ENCODE peak calls at places on chromosomes 16 and 17, in four cellular contexts. T is body of pancreas, W is Caco-2, E is neural progenitor cell. U is an unnamed sample.

GRCh38 chr17:77602062-77602746 is 356.3 kb upstream of the TNRC6C start:
- DNase-seq in W (no peak), T (peak; percentile 32), E (no peak), U (peak; percentile 91)

GRCh38 chr17:56777859-56778258 is 55.9 kb downstream of the C17orf67 start:
- DNase-seq in T (no peak), E (no peak), W (no peak), U (peak; percentile 68)

GRCh38 chr17:79045001-79045729 is 21.2 kb downstream of the C1QTNF1 start:
- DNase-seq in W (no peak), E (no peak), T (no peak), U (no peak)

GRCh38 chr17:69874220-69874670 is 200.8 kb upstream of the KCNJ16 start:
- DNase-seq in T (no peak), E (peak; percentile 9), W (no peak), U (peak; percentile 83)

GRCh38 chr16:75758215-75758614 is 31.9 kb upstream of the CPHXL start:
- DNase-seq in T (peak; percentile 23), E (no peak), W (no peak), U (peak; percentile 32)

GRCh38 chr17:58968662-58969061 is 138.0 kb downstream of the TRIM37 start:
- DNase-seq in W (no peak), T (no peak), E (no peak), U (no peak)

GRCh38 chr16:14559809-14560227 is 70.2 kb downstream of the PARN start:
- DNase-seq in E (no peak), T (peak; percentile 71), W (no peak), U (no peak)

GRCh38 chr17:56754523-56755208 is 79.1 kb downstream of the C17orf67 start:
- DNase-seq in W (no peak), E (peak; percentile 27), T (no peak), U (peak; percentile 65)

GRCh38 chr16:67447508-67448076 is 16.7 kb downstream of the HSD11B2 start:
- DNase-seq in W (peak; percentile 74), E (no peak), T (peak; percentile 62), U (peak; percentile 49)

GRCh38 chr16:9954181-9954580 is 228.0 kb downstream of the GRIN2A start:
- DNase-seq in T (no peak), W (no peak), E (no peak), U (peak; percentile 4)

GRCh38 chr17:47714773-47715396 is 18.2 kb upstream of the TBX21 start:
- DNase-seq in W (no peak), E (no peak), T (no peak), U (no peak)

GRCh38 chr17:14622622-14623101 is 321.8 kb downstream of the HS3ST3B1 start:
- DNase-seq in E (no peak), T (no peak), W (no peak), U (peak; percentile 2)

GRCh38 chr17:59521465-59522126 is 43.8 kb upstream of the DHX40 start:
- DNase-seq in T (peak; percentile 48), E (peak; percentile 73), W (peak; percentile 78), U (peak; percentile 42)

GRCh38 chr17:34996422-34997029 is 16.2 kb downstream of the LIG3 start:
- DNase-seq in E (no peak), T (no peak), W (no peak), U (no peak)

GRCh38 chr16:8893976-8894690 is 12.0 kb downstream of the LITAFD start:
- DNase-seq in E (no peak), W (no peak), T (no peak), U (no peak)

GRCh38 chr17:9252525-9252924 is 231.2 kb downstream of the NTN1 start:
- DNase-seq in E (no peak), W (no peak), T (no peak), U (no peak)

GRCh38 chr17:77421635-77421982 is 280.8 kb downstream of the SEC14L1 start:
- DNase-seq in T (no peak), E (no peak), W (no peak), U (no peak)

GRCh38 chr16:75555213-75555706 is 792 bp downstream of the TMEM231 start:
- DNase-seq in T (peak; percentile 80), W (peak; percentile 94), E (peak; percentile 93), U (peak; percentile 86)

GRCh38 chr17:46059457-46059856 is 60.4 kb downstream of the STH start:
- DNase-seq in E (no peak), T (no peak), W (no peak), U (no peak)

GRCh38 chr17:46060461-46060860 is 61.4 kb downstream of the STH start:
- DNase-seq in W (no peak), E (no peak), T (no peak), U (no peak)

GRCh38 chr17:46056800-46057304 is 57.8 kb downstream of the STH start:
- DNase-seq in E (no peak), T (no peak), W (no peak), U (peak; percentile 75)

GRCh38 chr17:46053911-46054534 is 55.0 kb downstream of the STH start:
- DNase-seq in T (no peak), W (no peak), E (no peak), U (peak; percentile 46)

DNA sequence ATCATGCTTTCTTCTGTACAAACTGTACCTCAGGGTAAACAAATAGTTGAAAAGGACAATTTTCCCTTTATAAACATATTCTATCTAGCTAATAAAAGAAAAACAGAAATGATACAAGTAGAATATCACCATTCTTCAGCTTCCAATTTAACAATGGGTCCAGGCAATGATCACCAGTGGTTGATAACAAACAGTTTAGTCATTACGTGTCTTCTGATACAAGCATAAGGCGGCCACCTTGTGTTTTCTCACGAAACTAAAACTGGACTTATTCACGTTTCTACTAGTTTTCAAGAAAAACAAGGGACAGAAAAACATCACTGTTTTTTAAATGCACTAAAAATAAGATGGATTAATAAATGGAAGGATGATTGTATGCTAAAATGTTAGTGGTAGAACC is 58.3 kb downstream of the STH start:
- DNase-seq in T (peak; percentile 24), E (no peak), W (no peak), U (no peak)
- H3K4me3 ChIP-seq in T (no peak overlapping the region), E (no peak overlapping the region), W (no peak overlapping the region), U (no peak overlapping the region)

DNA sequence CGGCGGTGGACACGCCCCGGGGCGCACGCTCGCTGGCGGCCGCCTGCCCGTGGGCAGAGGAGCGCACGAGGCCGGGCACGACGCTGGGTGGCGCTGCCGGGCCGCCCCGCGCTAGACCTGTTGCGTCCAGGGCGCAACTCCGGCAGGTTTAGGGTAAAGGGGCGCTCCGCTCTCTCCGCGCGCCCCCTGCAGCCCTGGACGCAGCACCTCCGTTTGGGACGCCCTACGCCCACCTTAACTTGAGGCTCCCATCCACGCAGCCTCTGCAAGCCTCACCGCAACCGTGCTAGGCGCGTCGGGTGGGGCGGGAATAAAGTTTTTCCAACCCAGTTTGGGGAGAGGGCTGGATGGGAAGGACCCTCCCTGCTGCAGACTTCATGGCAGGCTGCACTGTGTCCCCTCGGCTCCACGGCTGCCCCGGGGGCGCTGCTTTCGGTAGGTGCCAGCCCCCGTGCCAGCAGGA is 299 bp upstream of the SYT17 start:
- DNase-seq in T (peak; percentile 69), E (peak; percentile 92), W (peak; percentile 84), U (peak; percentile 27)
- TF ChIP-seq CTCF in T (peak; percentile 39), E (peak; percentile 85), W (peak; percentile 59), U (peak; percentile 23)

GRCh38 chr17:32319548-32319905 is 22.4 kb downstream of the C17orf75 start:
- DNase-seq in W (peak; percentile 90), E (peak; percentile 79), T (peak; percentile 80), U (peak; percentile 37)

GRCh38 chr17:32323046-32323445 is 18.9 kb downstream of the C17orf75 start:
- DNase-seq in E (no peak), W (no peak), T (no peak), U (no peak)

GRCh38 chr17:32327911-32328310 is 14.1 kb downstream of the C17orf75 start:
- DNase-seq in T (no peak), W (no peak), E (no peak), U (no peak)

GRCh38 chr17:32320847-32321246 is 21.1 kb downstream of the C17orf75 start:
- DNase-seq in E (no peak), W (no peak), T (no peak), U (no peak)

DNA sequence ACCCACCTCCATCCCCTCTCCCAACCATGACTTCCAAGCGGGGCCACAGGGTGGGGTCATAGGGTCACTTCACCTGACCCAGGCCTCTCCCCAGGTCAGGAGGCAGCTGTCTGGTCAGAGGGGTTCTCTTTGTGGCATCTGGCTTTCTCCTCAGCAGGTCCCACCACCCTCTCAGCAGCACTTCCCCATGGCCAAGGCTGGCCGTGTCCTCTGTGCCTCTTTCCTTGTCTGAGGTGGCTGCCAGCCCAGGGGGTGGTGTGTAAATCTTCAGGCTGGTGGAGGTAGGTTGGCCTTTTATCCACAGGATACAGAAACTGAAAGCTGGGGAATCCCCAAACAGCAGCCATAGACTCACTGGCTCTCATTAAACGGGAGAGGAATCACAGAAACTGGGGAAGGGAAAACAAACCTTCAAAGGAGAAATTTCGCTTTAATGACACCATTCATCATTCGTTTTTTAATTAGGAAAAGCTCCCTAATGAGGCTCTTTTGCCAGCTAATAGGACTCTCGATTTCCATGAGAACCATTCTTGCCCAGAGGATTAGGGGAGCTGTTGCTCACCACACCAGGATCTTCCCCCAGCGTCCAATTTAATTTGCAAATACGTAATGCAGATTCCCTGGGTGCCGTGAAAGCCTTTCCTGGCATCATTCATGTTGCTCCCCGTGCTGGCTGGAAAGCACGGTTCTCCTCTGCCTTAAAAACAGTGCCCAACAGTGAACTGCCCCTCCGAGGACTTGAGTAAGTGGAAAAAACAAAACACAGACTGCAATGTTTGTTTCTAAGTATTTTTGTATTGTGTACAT is 18.0 kb downstream of the C17orf75 start:
- DNase-seq in T (peak; percentile 54), E (peak; percentile 60), W (no peak), U (peak; percentile 26)
- H3K4me3 ChIP-seq in T (no peak overlapping the region), E (no peak overlapping the region), W (no peak overlapping the region), U (peak overlapping the region; percentile 24)

GRCh38 chr16:11480634-11481033 is 106.1 kb downstream of the LITAF start:
- DNase-seq in W (no peak), T (no peak), E (no peak), U (no peak)

GRCh38 chr16:11479916-11480315 is 106.8 kb downstream of the LITAF start:
- DNase-seq in E (no peak), T (no peak), W (no peak), U (no peak)

GRCh38 chr16:11476676-11477075 is 110.0 kb downstream of the LITAF start:
- DNase-seq in E (no peak), T (no peak), W (no peak), U (no peak)

GRCh38 chr16:11475896-11476630 is 110.7 kb downstream of the LITAF start:
- DNase-seq in E (no peak), T (no peak), W (no peak), U (no peak)

GRCh38 chr16:11478431-11479119 is 108.1 kb downstream of the LITAF start:
- DNase-seq in E (no peak), T (no peak), W (no peak), U (no peak)
- TF ChIP-seq CTCF in E (no peak), T (no peak), W (no peak), U (no peak)

GRCh38 chr17:18314059-18314730 is 599 bp downstream of the TOP3A start:
- DNase-seq in T (no peak), E (peak; percentile 21), W (no peak), U (no peak)
- H3K4me3 ChIP-seq in T (peak overlapping the region; percentile 79), E (peak overlapping the region; percentile 89), W (peak overlapping the region; percentile 86), U (peak overlapping the region; percentile 95)

DNA sequence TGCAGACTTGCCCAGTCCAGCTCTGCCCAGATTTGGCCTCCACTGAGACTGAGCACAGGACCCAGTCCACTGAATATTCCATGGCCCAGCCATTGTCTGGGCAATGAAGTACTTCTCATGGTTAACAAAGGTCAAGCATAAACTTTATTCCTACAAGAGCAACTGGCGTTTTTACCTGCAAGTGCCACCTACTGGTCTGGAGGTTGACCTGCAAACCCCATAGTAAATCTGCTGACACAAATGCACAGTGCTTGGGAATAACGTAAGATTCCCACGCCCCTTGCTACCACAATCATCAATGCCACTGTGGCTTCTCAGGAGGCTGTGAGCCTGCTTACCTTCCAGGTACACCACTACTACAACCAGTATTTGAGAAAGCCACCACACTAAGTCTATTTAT is 170.2 kb downstream of the CEP112 start:
- DNase-seq in W (peak; percentile 16), E (no peak), T (no peak), U (no peak)
- TF ChIP-seq CTCF in W (peak; percentile 5), E (peak; percentile 17), T (no peak), U (no peak)

GRCh38 chr17:29757788-29758187 is 135.1 kb upstream of the CORO6 start:
- DNase-seq in W (no peak), T (no peak), E (no peak), U (no peak)
- H3K4me3 ChIP-seq in W (no peak overlapping the region), T (no peak overlapping the region), E (no peak overlapping the region), U (no peak overlapping the region)